ENCODE peak calls at places on chromosomes 7 and 10, in six cellular contexts. R is prostate gland, L is tibial nerve, E is fibroblast of mammary gland, V is Calu3, O is psoas muscle. C is an unnamed sample.

GRCh38 chr7:117090820-117091219 is 137.5 kb downstream of the ST7 start:
- DNase-seq in E (no peak), R (peak), L (no peak), O (no peak), V (no peak), C (no peak)

GRCh38 chr10:99394761-99395386 is 35.5 kb downstream of the GOT1 start:
- DNase-seq in L (no peak), E (no peak), V (no peak), O (no peak), R (peak), C (no peak)

GRCh38 chr7:156823441-156823840 is 69.5 kb downstream of the LMBR1 start:
- DNase-seq in V (no peak), R (no peak), O (no peak), L (no peak), E (peak), C (no peak)

GRCh38 chr10:11539191-11539868 is 72.1 kb downstream of the USP6NL start:
- DNase-seq in V (no peak), O (no peak), E (peak), R (no peak), L (no peak), C (no peak)

GRCh38 chr10:110208614-110209398 is 1.4 kb downstream of the MXI1 start:
- DNase-seq in R (peak), V (no peak), O (peak), E (peak), L (peak), C (peak)

GRCh38 chr10:87092861-87093460 is 1.7 kb downstream of the GLUD1 start:
- DNase-seq in E (peak), V (peak), O (no peak), R (peak), L (no peak), C (no peak)

GRCh38 chr10:112904000-112904399 is 46.0 kb upstream of the TCF7L2 start:
- DNase-seq in E (peak), V (no peak), R (no peak), L (no peak), O (no peak), C (no peak)

GRCh38 chr10:104297697-104298660 is 29.0 kb downstream of the GSTO2 start:
- DNase-seq in L (no peak), R (no peak), V (peak), O (no peak), E (peak), C (no peak)

GRCh38 chr7:116534790-116535189 is 10.0 kb downstream of the CAV1 start:
- DNase-seq in V (no peak), R (no peak), O (no peak), L (peak), E (peak), C (no peak)

GRCh38 chr10:129742742-129743550 is 221.1 kb downstream of the EBF3 start:
- DNase-seq in E (no peak), V (no peak), R (no peak), L (peak), O (no peak), C (peak)

GRCh38 chr7:23938937-23939552 is 229.0 kb downstream of the STK31 start:
- DNase-seq in O (no peak), R (peak), E (peak), V (peak), L (no peak), C (peak)

GRCh38 chr7:33650828-33651227 is 254.5 kb upstream of the BMPER start:
- DNase-seq in V (no peak), L (no peak), R (no peak), E (peak), O (no peak), C (no peak)

GRCh38 chr7:74722045-74722603 is 51.7 kb upstream of the NCF1 start:
- DNase-seq in R (no peak), L (no peak), O (no peak), E (no peak), V (no peak), C (peak)

GRCh38 chr7:151394076-151395035 is 15.5 kb downstream of the WDR86 start:
- DNase-seq in R (no peak), V (no peak), O (peak), L (no peak), E (no peak), C (no peak)

GRCh38 chr7:105881439-105881838 is 5.0 kb upstream of the ATXN7L1 start:
- DNase-seq in L (no peak), V (no peak), R (no peak), O (no peak), E (no peak), C (no peak)

GRCh38 chr7:55572378-55573233 is at the start of gene VOPP1:
- DNase-seq in L (no peak), R (peak), O (peak), V (peak), E (peak), C (peak)

GRCh38 chr7:144398911-144399310 is 4.6 kb downstream of the NOBOX start:
- DNase-seq in L (no peak), E (no peak), R (no peak), V (no peak), O (no peak), C (no peak)

GRCh38 chr7:100604976-100605911 is 3.1 kb downstream of the PCOLCE start:
- DNase-seq in R (no peak), E (no peak), L (no peak), V (peak), O (peak), C (peak)

GRCh38 chr7:121006731-121007315 is 18.3 kb downstream of the CPED1 start:
- DNase-seq in E (no peak), V (no peak), L (no peak), R (no peak), O (no peak), C (no peak)

GRCh38 chr7:55121249-55121648 is 102.4 kb downstream of the EGFR start:
- DNase-seq in O (peak), E (no peak), L (no peak), V (no peak), R (no peak), C (no peak)

GRCh38 chr7:7438851-7439250 is 96.8 kb downstream of the COL28A1 start:
- DNase-seq in L (no peak), V (no peak), R (no peak), O (no peak), E (peak), C (no peak)

GRCh38 chr10:120969219-120969645 is 118.1 kb downstream of the WDR11 start:
- DNase-seq in E (no peak), L (no peak), O (no peak), R (no peak), V (no peak), C (no peak)

GRCh38 chr7:35487402-35487801 is 207.5 kb downstream of the HERPUD2 start:
- DNase-seq in O (no peak), L (no peak), R (no peak), V (no peak), E (no peak), C (no peak)

GRCh38 chr10:28453926-28454325 is 79.0 kb upstream of the WAC start:
- DNase-seq in V (no peak), R (no peak), O (no peak), E (no peak), L (no peak), C (no peak)

GRCh38 chr10:42960491-42961155 is 116.2 kb upstream of the RET start:
- DNase-seq in R (no peak), V (peak), O (peak), E (peak), L (no peak), C (peak)

GRCh38 chr7:4957847-4958476 is 1.0 kb downstream of the MMD2 start:
- DNase-seq in O (no peak), R (no peak), E (no peak), L (no peak), V (no peak), C (no peak)

GRCh38 chr7:98202367-98203195 is 8.7 kb upstream of the BHLHA15 start:
- DNase-seq in V (no peak), E (no peak), R (no peak), O (no peak), L (no peak), C (no peak)

GRCh38 chr7:27115161-27116018 is 12.9 kb upstream of the HOXA2 start:
- DNase-seq in V (peak), O (peak), L (no peak), E (peak), R (peak), C (no peak)

GRCh38 chr10:88541116-88541626 is 41.9 kb downstream of the RNLS start:
- DNase-seq in E (peak), L (peak), O (no peak), R (no peak), V (no peak), C (no peak)

GRCh38 chr7:157529768-157530560 is 193.2 kb downstream of the DNAJB6 start:
- DNase-seq in E (no peak), L (no peak), V (no peak), O (peak), R (no peak), C (peak)

GRCh38 chr10:122243560-122243959 is 27.5 kb upstream of the BTBD16 start:
- DNase-seq in E (peak), R (no peak), V (no peak), L (peak), O (no peak), C (no peak)

GRCh38 chr10:26215923-26216576 is 524 bp upstream of the GAD2 start:
- DNase-seq in E (peak), L (no peak), V (peak), R (no peak), O (no peak), C (no peak)

GRCh38 chr7:78195281-78195680 is 396.7 kb downstream of the PHTF2 start:
- DNase-seq in L (no peak), R (no peak), E (no peak), V (no peak), O (no peak), C (no peak)

GRCh38 chr7:572668-573495 is 53.2 kb upstream of the PDGFA start:
- DNase-seq in V (no peak), L (no peak), R (no peak), O (no peak), E (no peak), C (no peak)

GRCh38 chr7:12569673-12570072 is 847 bp upstream of the SCIN start:
- DNase-seq in R (no peak), E (no peak), V (no peak), O (no peak), L (no peak), C (no peak)

GRCh38 chr10:104639595-104640338 is 1.3 kb upstream of the SORCS3 start:
- DNase-seq in R (no peak), V (no peak), O (no peak), L (no peak), E (no peak), C (no peak)

DNA sequence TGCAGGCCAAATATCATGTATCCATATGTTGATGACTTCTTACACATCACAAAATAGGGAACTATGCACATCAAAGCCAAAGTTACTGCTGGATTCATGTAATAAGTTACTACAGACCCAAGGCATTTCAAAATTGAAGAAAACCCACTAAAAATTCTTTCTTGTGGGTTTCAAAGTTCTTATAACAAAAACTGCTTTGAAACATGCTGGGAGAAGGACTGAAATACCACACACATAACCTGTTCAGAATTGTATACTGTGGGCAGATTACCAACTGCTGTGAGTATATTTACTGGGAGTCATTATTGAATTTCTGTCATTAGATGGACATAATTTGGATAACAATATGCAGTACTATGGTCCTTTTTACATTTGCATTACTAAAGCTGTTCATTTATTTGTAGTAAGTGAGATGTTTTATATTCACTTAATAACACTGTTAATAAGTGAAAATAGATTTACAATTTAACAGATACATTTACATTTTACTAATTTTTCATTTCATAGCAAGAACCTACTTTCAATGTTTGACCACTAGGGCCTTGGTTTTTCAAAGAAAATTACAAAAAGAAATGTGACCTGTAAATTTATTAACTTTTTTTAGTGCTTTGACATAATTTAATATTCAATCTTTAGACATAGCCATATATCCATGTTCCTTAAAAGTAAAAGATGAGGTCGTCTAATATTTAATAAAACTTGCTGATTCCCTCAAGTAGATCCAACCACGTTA is 132.6 kb downstream of the MAGI2 start:
- DNase-seq in L (no peak), R (no peak), V (no peak), O (no peak), E (no peak), C (no peak)
- TF ChIP-seq CTCF in L (no peak), R (no peak), V (no peak), O (no peak), E (no peak), C (peak)

DNA sequence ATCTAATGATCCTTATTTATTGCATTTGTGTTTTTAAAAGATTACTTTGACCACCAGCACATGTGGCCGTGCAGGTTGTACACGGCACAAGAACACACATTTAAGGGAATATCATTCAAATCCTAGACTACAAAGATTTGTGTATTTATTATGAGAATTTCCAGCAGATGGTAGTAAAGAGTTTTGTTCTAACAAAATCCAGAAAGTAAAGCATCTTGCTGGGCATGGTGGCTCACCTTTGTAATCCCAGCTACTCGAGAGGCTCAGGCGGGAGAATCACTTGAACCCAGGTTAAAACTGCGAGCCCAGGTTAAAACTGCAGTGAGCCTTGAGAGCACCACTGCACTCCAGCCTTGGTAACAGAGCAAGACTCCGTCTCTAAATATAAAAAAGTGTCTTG is 31.5 kb downstream of the MACROH2A2 start:
- DNase-seq in O (no peak), V (no peak), L (no peak), R (no peak), E (peak), C (no peak)
- TF ChIP-seq CTCF in O (no peak), V (no peak), L (no peak), R (no peak), E (no peak), C (no peak)

GRCh38 chr10:29482591-29483421 is 152.0 kb downstream of the SVIL start:
- DNase-seq in L (no peak), V (no peak), R (no peak), E (peak), O (peak), C (no peak)
- TF ChIP-seq CTCF in L (no peak), V (no peak), R (no peak), E (no peak), O (no peak), C (no peak)

GRCh38 chr10:62851449-62851848 is 35.3 kb upstream of the EGR2 start:
- DNase-seq in R (no peak), E (peak), O (no peak), V (no peak), L (no peak), C (no peak)
- TF ChIP-seq CTCF in R (no peak), E (peak), O (no peak), V (no peak), L (no peak), C (no peak)

GRCh38 chr7:112462236-112462635 is 12.0 kb downstream of the IFRD1 start:
- DNase-seq in E (peak), R (peak), V (peak), O (no peak), L (peak), C (peak)

DNA sequence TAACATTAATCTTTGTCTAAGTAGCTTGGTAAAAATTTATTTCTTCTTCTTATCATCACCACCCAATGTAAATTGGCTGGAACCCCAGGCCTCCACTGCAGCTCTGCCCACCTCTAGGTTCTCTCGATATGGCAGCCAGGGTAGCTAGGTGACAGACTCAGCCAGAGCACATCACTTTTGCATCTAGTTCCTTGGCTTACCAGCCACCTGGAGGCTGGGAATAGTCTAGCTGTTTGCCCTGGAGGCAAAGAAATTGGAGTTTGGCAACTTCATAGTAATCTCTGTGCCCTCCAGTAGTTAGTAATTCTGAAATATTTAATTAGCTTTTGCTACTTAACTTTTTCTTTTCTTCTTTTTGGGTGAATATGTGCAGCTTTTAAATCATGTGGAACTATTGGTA is 9.4 kb downstream of the IFRD1 start:
- DNase-seq in E (no peak), R (no peak), L (no peak), O (no peak), V (no peak), C (no peak)
- TF ChIP-seq CTCF in E (no peak), R (no peak), L (no peak), O (no peak), V (no peak), C (no peak)

GRCh38 chr7:47093835-47094234 is 488.1 kb downstream of the TNS3 start:
- DNase-seq in V (no peak), R (no peak), E (no peak), O (no peak), L (no peak), C (no peak)

GRCh38 chr7:47092331-47092730 is 489.6 kb downstream of the TNS3 start:
- DNase-seq in O (no peak), E (peak), L (no peak), R (no peak), V (no peak), C (no peak)

GRCh38 chr7:47095906-47096305 is 486.0 kb downstream of the TNS3 start:
- DNase-seq in V (no peak), L (no peak), O (no peak), R (no peak), E (no peak), C (no peak)

GRCh38 chr7:47093254-47093798 is 488.6 kb downstream of the TNS3 start:
- DNase-seq in L (no peak), E (no peak), R (no peak), O (no peak), V (no peak), C (no peak)

GRCh38 chr7:47094462-47094861 is 487.4 kb downstream of the TNS3 start:
- DNase-seq in R (no peak), V (no peak), E (no peak), O (no peak), L (no peak), C (no peak)
- TF ChIP-seq CTCF in R (no peak), V (no peak), E (no peak), O (no peak), L (no peak), C (no peak)

GRCh38 chr10:5662708-5663579 is 3.5 kb downstream of the ASB13 start:
- DNase-seq in O (no peak), R (no peak), E (no peak), L (no peak), V (no peak), C (no peak)

GRCh38 chr10:5665380-5666323 is 743 bp downstream of the ASB13 start:
- DNase-seq in L (no peak), E (peak), O (peak), V (peak), R (no peak), C (no peak)

GRCh38 chr10:5666324-5667220 is at the start of gene ASB13:
- DNase-seq in O (peak), R (peak), E (peak), L (no peak), V (peak), C (peak)

GRCh38 chr10:5661043-5661442 is 5.4 kb downstream of the ASB13 start:
- DNase-seq in E (no peak), R (no peak), O (no peak), V (no peak), L (no peak), C (no peak)

GRCh38 chr10:5663692-5664427 is 2.5 kb downstream of the ASB13 start:
- DNase-seq in L (no peak), R (no peak), V (peak), O (no peak), E (no peak), C (no peak)
- TF ChIP-seq CTCF in L (no peak), R (no peak), V (no peak), O (no peak), E (no peak), C (no peak)

GRCh38 chr10:103053659-103054581 is 135.8 kb downstream of the CNNM2 start:
- DNase-seq in R (peak), E (peak), V (no peak), O (peak), L (peak), C (peak)
- TF ChIP-seq CTCF in R (peak), E (peak), V (no peak), O (no peak), L (no peak), C (no peak)

DNA sequence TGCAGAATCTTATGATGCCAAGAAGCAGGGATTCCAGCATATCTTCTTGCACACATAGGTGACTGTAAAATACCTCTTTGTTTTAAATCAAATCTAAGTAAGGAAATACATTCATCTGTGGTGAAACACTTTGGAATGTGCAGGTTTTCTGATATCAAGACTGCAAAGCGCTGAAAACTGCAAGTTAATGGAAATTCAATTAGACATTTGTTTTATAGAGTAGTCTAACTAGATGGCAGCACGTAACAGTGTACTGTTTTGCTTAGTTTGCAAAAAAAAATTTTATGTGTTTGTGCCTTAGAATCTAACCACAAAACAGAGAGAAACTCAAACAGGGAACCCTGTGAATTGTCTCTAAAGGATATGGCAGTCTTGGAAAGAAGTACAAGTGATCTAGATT is 259.2 kb downstream of the HDAC9 start:
- DNase-seq in E (peak), L (no peak), V (no peak), O (no peak), R (no peak), C (no peak)
- TF ChIP-seq CTCF in E (no peak), L (peak), V (no peak), O (no peak), R (no peak), C (no peak)

GRCh38 chr10:2992401-2993198 is 74.7 kb upstream of the PFKP start:
- DNase-seq in L (no peak), E (no peak), R (no peak), O (no peak), V (no peak), C (no peak)
- TF ChIP-seq CTCF in L (no peak), E (peak), R (no peak), O (no peak), V (no peak), C (no peak)

C was measured in stomach.